ENCODE peak calls at places on chromosomes 13 and 19, in six cellular contexts. M, Q, E, Y, L and F are unnamed samples.

GRCh38 chr13:41216160-41216559 is 21.8 kb upstream of the KBTBD7 start:
- DNase-seq in M (no peak), Q (no peak), E (no peak), Y (peak), L (no peak), F (peak)

GRCh38 chr13:110306960-110307696 is at the start of the genes COL4A1 and COL4A2:
- DNase-seq in M (peak), Q (peak), E (no peak), Y (peak), L (peak), F (no peak)

GRCh38 chr13:110592670-110593069 is 22.7 kb upstream of the NAXD start:
- DNase-seq in M (no peak), Q (no peak), E (no peak), Y (peak), L (no peak), F (no peak)

GRCh38 chr19:4061178-4061682 is 5.5 kb downstream of the ZBTB7A start:
- DNase-seq in M (peak), Q (no peak), E (no peak), Y (no peak), L (no peak), F (peak)

GRCh38 chr13:40023608-40024577 is 368.4 kb downstream of the COG6 start:
- DNase-seq in M (no peak), Q (no peak), E (no peak), Y (no peak), L (no peak), F (no peak)

GRCh38 chr13:107210216-107211010 is 642.5 kb upstream of the ARGLU1 start:
- DNase-seq in M (no peak), Q (no peak), E (no peak), Y (peak), L (no peak), F (no peak)

GRCh38 chr19:19115954-19116353 is 22.3 kb downstream of the TMEM161A start:
- DNase-seq in M (peak), Q (peak), E (peak), Y (no peak), L (peak), F (peak)

GRCh38 chr13:84609716-84610115 is 727.4 kb upstream of the SLITRK1 start:
- DNase-seq in M (peak), Q (no peak), E (no peak), Y (peak), L (no peak), F (no peak)

GRCh38 chr13:105587786-105588185 is 947.7 kb downstream of the EFNB2 start:
- DNase-seq in M (peak), Q (no peak), E (no peak), Y (peak), L (no peak), F (no peak)

GRCh38 chr19:19110410-19111137 is 27.7 kb downstream of the TMEM161A start:
- DNase-seq in M (peak), Q (peak), E (no peak), Y (no peak), L (peak), F (no peak)

GRCh38 chr19:40229484-40229883 is 3.0 kb upstream of the CCNP start:
- DNase-seq in M (peak), Q (no peak), E (peak), Y (peak), L (no peak), F (no peak)

GRCh38 chr13:30307194-30307965 is at the start of gene KATNAL1:
- DNase-seq in M (peak), Q (peak), E (peak), Y (peak), L (peak), F (peak)

DNA sequence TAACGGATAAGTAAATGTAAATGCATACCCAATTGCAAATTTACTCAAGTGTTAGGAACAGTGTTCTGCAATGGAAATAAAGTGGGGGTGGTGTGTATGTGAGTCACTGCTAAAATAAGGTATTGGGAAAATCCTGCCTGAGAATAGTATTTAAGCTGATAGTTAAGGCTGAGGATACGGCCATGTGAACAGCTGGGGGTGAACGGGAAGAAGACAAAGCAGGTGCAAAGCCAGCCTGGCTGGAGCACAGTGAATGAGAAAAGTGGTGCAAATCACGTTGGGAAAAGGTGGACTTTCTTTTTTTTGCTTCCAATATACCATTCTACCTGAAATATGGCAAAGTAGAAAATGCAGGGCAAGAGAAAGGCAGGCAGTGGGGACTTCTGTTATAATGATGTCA is 242.5 kb upstream of the SLC10A2 start:
- DNase-seq in M (no peak), Q (no peak), E (no peak), Y (no peak), L (no peak), F (no peak)
- TF ChIP-seq USF2 in M (no peak), Q (no peak), E (no peak), Y (no peak), L (no peak), F (no peak)

DNA sequence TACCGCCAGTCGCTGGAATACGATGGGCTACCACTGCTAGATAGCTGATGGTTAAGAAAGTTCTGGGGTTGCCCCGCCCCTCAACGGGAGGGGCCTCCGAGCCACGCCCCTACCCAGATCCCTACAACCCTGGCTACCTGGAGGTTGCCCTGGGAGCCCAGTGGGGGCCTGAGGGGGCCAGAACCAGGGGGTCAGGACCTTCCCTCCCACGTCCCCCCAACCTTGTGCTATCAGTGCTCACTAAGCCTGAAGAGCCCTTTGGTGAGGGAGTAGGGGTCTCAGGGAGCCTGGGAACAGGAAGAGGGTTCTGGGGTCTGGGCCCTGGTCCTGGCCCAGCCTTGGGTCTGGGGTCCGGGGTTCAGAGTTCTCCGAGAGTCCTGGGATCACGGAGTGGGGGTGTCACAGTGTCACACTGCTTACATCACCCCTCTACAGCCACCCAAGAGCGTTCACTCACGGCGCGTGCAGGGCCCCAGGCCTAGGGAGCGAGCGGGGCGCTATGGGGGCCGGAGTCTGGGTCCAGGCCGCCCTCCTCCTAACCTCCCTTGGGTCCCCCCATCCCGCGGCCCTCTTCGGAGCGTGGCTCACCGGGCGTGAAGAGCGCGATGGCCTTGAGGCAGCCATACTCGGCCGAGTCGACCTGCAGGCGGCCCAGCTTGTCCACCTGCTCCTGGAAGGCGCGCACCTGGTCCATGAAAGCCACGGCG is 9.0 kb downstream of the OCEL1 start:
- DNase-seq in M (peak), Q (peak), E (peak), Y (peak), L (peak), F (no peak)
- TF ChIP-seq USF2 in M (no peak), Q (no peak), E (no peak), Y (no peak), L (no peak), F (no peak)

DNA sequence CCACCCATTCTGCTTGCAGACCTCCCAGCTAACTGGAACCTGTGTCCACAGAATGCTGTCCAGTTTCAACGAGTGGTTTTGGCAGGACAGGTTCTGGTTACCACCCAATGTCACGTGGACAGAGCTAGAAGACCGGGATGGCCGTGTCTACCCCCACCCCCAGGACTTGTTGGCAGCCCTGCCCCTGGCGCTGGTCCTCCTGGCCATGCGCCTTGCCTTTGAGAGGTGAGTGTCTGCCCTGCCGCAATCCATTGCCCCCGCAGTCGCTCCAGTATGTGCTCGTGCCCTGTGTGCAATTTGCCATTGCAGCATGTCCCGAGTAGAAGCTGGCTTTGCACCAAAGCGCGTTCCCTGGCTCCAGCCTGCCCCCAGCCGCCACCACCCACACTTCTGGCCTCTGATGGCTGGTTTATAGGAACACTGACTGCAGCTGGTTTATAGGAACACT is 41.9 kb downstream of the CERS4 start:
- DNase-seq in M (no peak), Q (no peak), E (no peak), Y (peak), L (no peak), F (no peak)
- TF ChIP-seq USF2 in M (no peak), Q (no peak), E (peak), Y (no peak), L (no peak), F (no peak)

DNA sequence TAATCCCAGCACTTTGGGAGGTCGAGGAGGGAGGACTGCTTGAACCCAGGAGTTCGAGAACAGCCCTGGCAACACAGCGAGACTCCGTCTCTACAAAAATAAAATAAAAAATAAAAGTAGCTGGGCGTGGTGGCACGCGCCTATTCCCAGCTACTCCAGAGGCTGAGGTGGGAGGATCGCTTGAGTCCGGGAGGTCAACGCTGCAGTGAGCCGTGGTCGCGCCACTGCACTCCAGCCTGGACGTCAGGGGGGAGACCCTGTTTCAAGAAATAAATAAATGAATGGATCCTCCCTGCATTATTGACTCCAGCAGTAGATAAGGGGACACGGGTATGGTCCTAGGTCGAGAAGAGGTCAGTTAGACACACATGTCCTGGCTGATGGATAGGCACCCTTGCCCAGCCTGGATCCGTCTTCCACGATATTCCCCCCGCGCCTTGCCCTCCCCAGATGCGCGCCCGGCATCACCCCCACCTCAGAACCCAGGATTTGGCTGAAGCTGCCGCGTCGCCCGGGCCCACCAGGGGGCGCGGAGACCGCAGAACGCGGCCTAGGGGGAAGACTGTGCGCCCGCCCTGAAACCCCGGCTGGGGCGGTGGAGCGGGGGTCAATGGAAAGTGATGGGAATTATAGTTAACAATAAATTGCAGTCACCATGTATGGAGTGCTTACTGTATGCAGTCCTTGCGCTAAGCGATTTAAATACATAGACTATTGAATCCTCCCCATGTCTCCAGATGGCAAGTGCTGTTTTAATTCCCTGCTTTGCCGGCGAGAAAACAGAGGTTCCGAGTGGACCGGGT is 2.1 kb upstream of the HOOK2 start:
- DNase-seq in M (peak), Q (peak), E (peak), Y (peak), L (peak), F (peak)
- TF ChIP-seq USF2 in M (no peak), Q (no peak), E (no peak), Y (no peak), L (no peak), F (no peak)

DNA sequence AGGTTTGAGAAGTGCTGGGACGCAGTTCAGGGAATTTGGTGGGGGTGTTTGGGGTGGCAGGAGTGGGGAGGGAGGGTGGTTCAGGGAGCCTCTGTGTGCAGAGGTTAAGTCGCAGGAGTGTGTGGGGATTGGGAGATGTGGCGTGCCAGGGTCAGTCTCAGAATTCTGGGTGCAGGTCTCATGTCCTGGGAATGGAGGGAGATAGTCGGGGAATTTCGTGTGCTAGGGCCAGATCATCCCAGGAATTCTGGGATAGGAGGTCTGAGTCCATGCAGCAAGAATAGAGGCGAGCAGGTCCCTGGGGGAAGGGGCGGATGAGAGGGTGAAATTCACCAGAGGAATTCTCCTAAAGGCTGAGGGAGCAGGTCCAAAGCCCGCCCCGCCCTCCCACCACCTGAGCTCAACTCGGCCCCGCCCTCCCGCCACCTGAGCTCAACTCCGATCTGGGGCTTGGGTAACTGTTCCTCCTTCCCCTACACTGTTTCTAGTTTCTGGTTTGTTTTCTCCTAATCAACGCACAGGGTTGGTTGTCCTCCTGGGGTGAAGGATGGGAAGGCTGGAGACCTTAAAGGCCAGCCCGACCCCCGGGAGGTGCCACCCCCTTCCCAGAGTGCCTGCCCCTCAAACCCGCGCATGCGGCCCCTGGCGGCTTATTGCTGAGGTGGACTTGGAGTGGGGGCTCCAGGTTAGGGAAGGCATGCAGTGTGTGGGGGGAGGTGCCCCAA is 15.2 kb downstream of the KCNC3 start:
- DNase-seq in M (no peak), Q (peak), E (no peak), Y (no peak), L (peak), F (no peak)
- TF ChIP-seq USF2 in M (no peak), Q (no peak), E (no peak), Y (no peak), L (no peak), F (no peak)

DNA sequence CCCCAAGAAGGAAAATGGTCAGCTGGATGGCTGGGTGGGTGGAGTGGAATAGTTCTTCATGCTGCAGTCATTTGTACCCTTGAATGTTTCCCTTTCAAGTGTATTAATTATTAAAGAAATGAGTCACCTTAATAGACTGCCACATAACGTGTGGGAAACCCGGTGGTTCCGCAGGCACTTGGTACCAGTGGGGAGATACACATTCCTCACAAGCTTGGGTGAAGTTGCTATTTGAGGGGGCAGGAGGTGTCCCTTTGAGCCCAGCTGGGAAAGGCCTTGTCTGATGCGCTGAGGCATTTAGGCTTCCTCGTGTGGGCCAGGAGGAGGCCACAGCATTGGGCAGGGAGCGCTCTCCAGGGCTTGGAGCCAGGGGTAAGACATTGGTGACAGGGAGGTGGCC is 57.7 kb downstream of the ATP8A2 start:
- DNase-seq in M (no peak), Q (no peak), E (no peak), Y (no peak), L (no peak), F (no peak)
- TF ChIP-seq USF2 in M (no peak), Q (no peak), E (no peak), Y (no peak), L (no peak), F (no peak)

GRCh38 chr19:2529473-2529918 is 53.6 kb downstream of the GADD45B start:
- DNase-seq in M (peak), Q (no peak), E (peak), Y (peak), L (no peak), F (peak)
- TF ChIP-seq USF2 in M (no peak), Q (no peak), E (no peak), Y (no peak), L (no peak), F (no peak)

GRCh38 chr13:100517706-100518105 is 70.9 kb downstream of the GGACT start:
- DNase-seq in M (no peak), Q (no peak), E (no peak), Y (no peak), L (no peak), F (no peak)
- TF ChIP-seq USF2 in M (no peak), Q (no peak), E (no peak), Y (no peak), L (no peak), F (no peak)

GRCh38 chr19:29715695-29716581 is 877 bp upstream of the C19orf12 start:
- DNase-seq in M (peak), Q (no peak), E (peak), Y (no peak), L (no peak), F (peak)

GRCh38 chr19:29714371-29714952 is 599 bp downstream of the C19orf12 start:
- DNase-seq in M (no peak), Q (no peak), E (peak), Y (no peak), L (no peak), F (no peak)

GRCh38 chr19:29717051-29717450 is 2.0 kb upstream of the C19orf12 start:
- DNase-seq in M (no peak), Q (no peak), E (no peak), Y (no peak), L (no peak), F (no peak)

GRCh38 chr19:29712744-29713516 is 2.1 kb downstream of the C19orf12 start:
- DNase-seq in M (no peak), Q (no peak), E (no peak), Y (no peak), L (no peak), F (no peak)

DNA sequence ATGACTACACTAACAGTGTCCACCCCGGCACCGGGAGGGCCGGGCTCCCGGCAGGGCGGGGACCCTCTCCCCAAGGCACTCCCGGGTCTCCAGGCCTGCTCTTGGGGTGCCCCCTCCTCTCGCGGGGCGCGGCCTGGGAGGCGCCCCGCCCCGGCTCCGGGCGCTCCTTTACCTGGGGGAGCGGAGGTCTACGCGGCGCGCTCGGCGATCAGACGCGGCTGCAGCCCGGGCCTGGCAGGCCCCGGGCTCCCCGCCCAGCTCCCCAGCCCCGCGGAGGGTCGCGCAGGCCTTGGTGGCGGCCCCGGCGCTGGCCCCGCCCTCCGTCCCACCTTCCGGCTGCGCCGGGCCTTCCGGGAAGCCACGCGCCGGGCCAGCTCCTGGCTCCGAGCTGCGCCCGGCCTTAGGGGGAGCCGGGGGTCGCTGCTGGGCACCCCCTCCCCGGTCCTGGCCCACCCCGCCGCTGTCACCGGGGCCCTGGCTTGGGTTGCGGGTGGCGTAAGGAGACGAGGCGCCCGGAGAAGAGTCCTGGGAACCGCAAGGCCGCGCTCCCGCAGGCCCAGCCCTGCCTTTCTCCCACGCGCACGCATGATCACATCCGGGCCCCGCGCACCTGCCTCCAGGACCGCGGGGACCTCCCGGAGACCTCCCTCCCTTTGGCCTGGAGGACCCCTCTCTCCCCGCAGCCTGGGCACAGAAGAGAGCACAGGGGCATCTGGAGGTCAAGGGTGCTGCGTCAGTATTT is at the start of gene C19orf12:
- DNase-seq in M (peak), Q (peak), E (peak), Y (peak), L (peak), F (peak)
- TF ChIP-seq USF2 in M (no peak), Q (no peak), E (peak), Y (no peak), L (no peak), F (no peak)